ENCODE peak calls at places on chromosome 15, in five cellular contexts. P is lower leg skin, D is mucosa of descending colon, Y is activated B cell treated with CpG ODN at 0.5 μM for 24 hours, T is fibroblast of mammary gland. S is an unnamed sample.

GRCh38 chr15:38611228-38611627 is 46.6 kb upstream of the RASGRP1 start:
- DNase-seq in Y (no peak), T (no peak), D (no peak), P (no peak), S (no peak)

GRCh38 chr15:27673766-27674445 is 425.2 kb downstream of the OCA2 start:
- DNase-seq in P (no peak), D (no peak), T (no peak), Y (no peak), S (no peak)

GRCh38 chr15:97866994-97867393 is 93.5 kb upstream of the ARRDC4 start:
- DNase-seq in T (no peak), P (no peak), Y (no peak), D (no peak), S (no peak)

GRCh38 chr15:74399511-74400312 is 32.3 kb upstream of the CYP11A1 start:
- DNase-seq in D (no peak), P (no peak), T (peak), Y (no peak), S (no peak)

GRCh38 chr15:51931016-51931415 is 40.6 kb downstream of the LEO1 start:
- DNase-seq in Y (no peak), D (no peak), T (no peak), P (no peak), S (no peak)

GRCh38 chr15:91965501-91966180 is 112.1 kb downstream of the SLCO3A1 start:
- DNase-seq in T (peak), Y (no peak), D (no peak), P (no peak), S (no peak)

GRCh38 chr15:64877435-64877834 is 34.3 kb upstream of the ANKDD1A start:
- DNase-seq in P (peak), Y (no peak), T (no peak), D (peak), S (peak)

GRCh38 chr15:94412979-94413741 is 181.8 kb downstream of the MCTP2 start:
- DNase-seq in T (peak), P (no peak), Y (no peak), D (no peak), S (no peak)

GRCh38 chr15:76931397-76932089 is at the start of gene RCN2:
- DNase-seq in Y (peak), T (peak), P (peak), D (peak), S (peak)
- TF ChIP-seq CTCF in Y (no peak), T (no peak), P (no peak), D (no peak), S (no peak)

GRCh38 chr15:29652595-29652994 is 169.7 kb downstream of the TJP1 start:
- DNase-seq in T (no peak), P (no peak), Y (no peak), D (no peak), S (no peak)

GRCh38 chr15:29651476-29652072 is 170.7 kb downstream of the TJP1 start:
- DNase-seq in D (no peak), Y (no peak), P (no peak), T (no peak), S (no peak)

DNA sequence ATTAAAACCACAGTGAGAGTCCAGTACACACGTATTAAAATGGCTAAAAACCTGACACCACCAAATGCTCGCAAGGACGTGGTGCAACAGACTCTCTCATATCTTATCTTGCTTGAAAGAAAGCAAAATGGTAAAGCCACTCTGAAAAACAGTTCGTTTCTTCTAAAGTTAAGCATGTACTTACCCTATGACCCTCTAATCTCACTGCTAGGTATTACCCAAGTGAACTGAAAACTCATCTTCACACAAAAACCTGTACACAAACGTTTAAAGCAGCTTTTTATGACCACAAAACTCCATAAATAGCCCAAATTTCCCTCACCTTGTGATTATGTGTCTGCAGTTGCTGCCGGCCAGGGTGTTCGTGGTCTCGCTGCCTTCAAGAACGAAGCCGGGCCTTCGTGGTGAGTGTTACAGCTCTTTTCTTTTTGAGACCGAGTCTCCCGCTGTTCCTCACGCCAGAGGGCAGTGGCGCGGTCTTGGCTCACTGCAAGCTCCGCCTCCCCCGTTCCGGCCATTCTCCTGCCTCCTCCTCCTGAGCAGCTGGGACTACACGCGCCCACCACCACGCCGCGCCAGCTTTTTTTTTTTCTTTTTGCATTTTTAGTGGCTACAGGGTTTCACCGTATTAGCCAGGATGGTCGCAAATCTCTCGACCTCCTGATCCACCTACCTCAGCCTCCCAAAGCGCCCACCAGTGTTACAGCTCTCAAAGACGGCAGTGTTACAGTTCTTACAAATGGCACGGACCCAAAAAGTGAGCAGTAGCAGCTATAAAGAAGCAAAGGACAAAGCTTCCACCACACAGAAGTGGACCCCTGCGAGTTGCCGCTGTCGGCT is 165.4 kb downstream of the TJP1 start:
- DNase-seq in T (no peak), D (no peak), P (no peak), Y (no peak), S (no peak)
- TF ChIP-seq CTCF in T (no peak), D (no peak), P (no peak), Y (no peak), S (no peak)

DNA sequence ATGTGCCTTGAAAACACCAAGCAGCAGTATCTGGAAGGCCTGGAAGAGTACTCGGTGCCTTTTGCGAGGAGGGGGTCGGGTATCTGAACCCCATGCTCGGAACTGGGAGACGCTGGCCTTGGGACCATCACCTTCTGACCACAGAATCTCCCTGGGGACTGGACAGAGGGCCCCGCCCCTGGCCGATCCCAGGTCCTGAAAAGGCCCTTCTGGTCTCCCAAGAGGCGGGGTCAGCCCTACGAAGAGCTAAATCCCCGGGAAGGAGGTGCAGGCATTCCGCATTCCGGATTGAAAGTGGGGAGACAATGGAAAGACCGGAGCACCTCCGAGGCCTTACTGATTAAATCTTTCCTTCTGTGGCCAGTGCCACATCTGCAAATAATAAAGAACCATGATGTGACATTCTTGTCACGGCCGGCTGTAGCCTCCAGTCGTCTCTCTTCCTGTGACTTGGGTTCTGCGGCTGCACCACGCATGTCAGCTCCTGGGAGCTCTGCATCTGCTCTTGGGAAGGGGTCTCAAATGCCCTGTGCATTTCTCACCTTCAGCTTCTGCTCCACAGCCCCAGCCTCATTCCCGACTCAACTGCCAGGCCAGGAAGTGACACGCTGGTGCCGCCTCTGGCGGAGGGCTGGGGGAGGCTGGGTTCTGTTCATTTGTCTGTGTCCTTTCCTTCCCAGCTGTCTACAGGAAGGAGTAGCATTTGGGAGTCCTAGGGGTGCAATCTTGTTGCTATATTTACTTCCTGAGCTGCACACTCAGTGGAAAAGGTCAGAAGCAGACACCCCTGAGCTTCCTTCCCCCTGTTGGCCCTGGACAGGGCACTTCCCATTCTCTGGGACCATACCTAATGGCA is 173.5 kb downstream of the KLF13 start:
- DNase-seq in D (no peak), Y (no peak), P (no peak), T (no peak), S (no peak)
- TF ChIP-seq CTCF in D (no peak), Y (no peak), P (no peak), T (no peak), S (no peak)

GRCh38 chr15:48285329-48286214 is 45.7 kb upstream of the DUT start:
- DNase-seq in P (peak), Y (no peak), D (no peak), T (peak), S (no peak)
- TF ChIP-seq CTCF in P (no peak), Y (peak), D (peak), T (peak), S (peak)

GRCh38 chr15:41251411-41251810 is 20.3 kb downstream of the CHP1 start:
- DNase-seq in P (no peak), D (no peak), Y (no peak), T (no peak), S (no peak)
- TF ChIP-seq CTCF in P (no peak), D (no peak), Y (no peak), T (no peak), S (no peak)

DNA sequence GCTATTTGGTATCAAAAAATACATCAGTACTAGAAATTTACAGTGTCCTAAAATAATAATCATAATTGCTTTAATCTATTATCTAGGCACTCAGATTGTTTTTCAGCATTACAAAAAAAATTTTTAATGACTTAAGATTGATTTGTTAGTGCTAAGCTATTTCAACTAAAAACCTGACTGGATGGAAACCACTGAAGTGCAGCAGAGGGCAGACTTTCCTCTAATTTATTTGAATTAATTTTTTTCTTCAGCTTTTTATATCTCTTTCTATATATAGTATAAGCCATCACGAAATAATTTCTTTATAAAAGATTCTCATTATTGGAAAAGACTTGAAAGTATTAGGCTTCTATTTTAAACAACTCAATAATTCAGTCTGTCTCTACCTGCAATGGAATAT is 131.4 kb downstream of the IQCH start:
- DNase-seq in P (no peak), T (no peak), Y (no peak), D (no peak), S (no peak)
- TF ChIP-seq CTCF in P (no peak), T (peak), Y (no peak), D (no peak), S (no peak)

S was measured in CD14-positive monocyte.